ENCODE peak calls at places on chromosomes 6 and 20, in eight cellular contexts. S, Q, Y, N, R, F, I and B are unnamed samples.

GRCh38 chr6:135281227-135281626 is 100.1 kb downstream of the MYB start:
- DNase-seq in Y (no peak), I (no peak), S (no peak), Q (no peak), N (no peak), F (no peak), R (no peak), B (no peak)

GRCh38 chr6:142722010-142722409 is 223.0 kb downstream of the HIVEP2 start:
- DNase-seq in N (no peak), F (no peak), I (no peak), R (no peak), Q (no peak), Y (no peak), S (no peak), B (no peak)

GRCh38 chr6:134909701-134910595 is 40.0 kb downstream of the ALDH8A1 start:
- DNase-seq in S (no peak), Y (no peak), R (no peak), N (no peak), Q (no peak), I (no peak), F (no peak), B (no peak)

GRCh38 chr6:100968934-100969333 is 87.8 kb upstream of the ASCC3 start:
- DNase-seq in Q (peak), S (no peak), N (no peak), Y (no peak), R (peak), F (no peak), I (no peak), B (no peak)

GRCh38 chr6:158801655-158802294 is 17.4 kb downstream of the EZR start:
- DNase-seq in S (no peak), F (no peak), I (no peak), R (no peak), Y (no peak), Q (no peak), N (no peak), B (no peak)

GRCh38 chr6:19838442-19839236 is 1.5 kb downstream of the ID4 start:
- DNase-seq in S (peak), I (peak), Y (no peak), F (peak), N (no peak), Q (no peak), R (peak), B (peak)

GRCh38 chr6:108002365-108003221 is 44.6 kb upstream of the SEC63 start:
- DNase-seq in I (no peak), Q (no peak), S (no peak), F (no peak), R (peak), N (no peak), Y (no peak), B (peak)

GRCh38 chr6:131831392-131831791 is 23.6 kb downstream of the ENPP1 start:
- DNase-seq in F (no peak), I (peak), S (no peak), Q (peak), Y (no peak), R (no peak), N (no peak), B (no peak)

GRCh38 chr6:127737009-127737486 is 160.1 kb downstream of the C6orf58 start:
- DNase-seq in S (peak), F (no peak), R (peak), Y (peak), Q (peak), I (peak), N (no peak), B (peak)

GRCh38 chr20:8808180-8808535 is 260.7 kb upstream of the PLCB4 start:
- DNase-seq in R (no peak), F (no peak), N (no peak), S (no peak), Y (no peak), Q (no peak), I (no peak), B (peak)

GRCh38 chr6:39166189-39166917 is 51.4 kb upstream of the SAYSD1 start:
- DNase-seq in S (peak), Q (no peak), F (peak), I (peak), R (peak), Y (peak), N (peak), B (peak)

GRCh38 chr6:31619805-31620585 is 520 bp upstream of the PRRC2A start:
- DNase-seq in R (peak), F (peak), Y (peak), Q (peak), I (peak), N (peak), S (peak), B (peak)

GRCh38 chr6:50853924-50854323 is 35.3 kb downstream of the TFAP2B start:
- DNase-seq in Q (no peak), F (no peak), Y (no peak), R (no peak), N (no peak), I (no peak), S (no peak), B (no peak)

GRCh38 chr20:44491635-44492395 is 16.1 kb downstream of the TTPAL start:
- DNase-seq in R (no peak), F (no peak), I (peak), N (no peak), Q (peak), S (no peak), Y (no peak), B (no peak)

GRCh38 chr6:157999100-158000051 is 17.7 kb downstream of the SYNJ2 start:
- DNase-seq in Q (no peak), R (no peak), F (no peak), Y (no peak), N (no peak), S (no peak), I (no peak), B (no peak)

GRCh38 chr6:22470454-22471368 is 98.7 kb upstream of the HDGFL1 start:
- DNase-seq in S (no peak), I (peak), R (no peak), Y (no peak), Q (no peak), N (no peak), F (no peak), B (no peak)

GRCh38 chr6:39228992-39229767 is at the start of gene KCNK5:
- DNase-seq in Q (no peak), N (peak), R (no peak), S (peak), F (no peak), I (peak), Y (peak), B (peak)

GRCh38 chr20:62141397-62142251 is 1.6 kb downstream of the PSMA7 start:
- DNase-seq in R (no peak), Q (no peak), S (no peak), N (no peak), F (no peak), I (peak), Y (no peak), B (no peak)

GRCh38 chr6:98836025-98836961 is 1.9 kb downstream of the POU3F2 start:
- DNase-seq in Y (no peak), S (no peak), R (no peak), I (no peak), N (no peak), Q (no peak), F (no peak), B (no peak)

GRCh38 chr6:1987640-1988039 is 257.8 kb downstream of the GMDS start:
- DNase-seq in S (no peak), I (peak), R (no peak), Q (peak), F (no peak), Y (no peak), N (no peak), B (no peak)

GRCh38 chr20:52094693-52095092 is 96.9 kb downstream of the ZFP64 start:
- DNase-seq in R (no peak), F (no peak), S (no peak), Q (no peak), N (no peak), Y (no peak), I (no peak), B (no peak)

GRCh38 chr6:146310628-146311027 is 233.0 kb upstream of the RAB32 start:
- DNase-seq in S (no peak), Y (no peak), N (no peak), R (no peak), Q (no peak), F (no peak), I (no peak), B (no peak)

GRCh38 chr20:1666802-1667201 is 9.2 kb upstream of the SIRPG start:
- DNase-seq in Y (no peak), I (no peak), F (no peak), N (no peak), S (no peak), Q (no peak), R (no peak), B (no peak)